ENCODE peak calls at places on chromosome 12, in four cellular contexts. N, A, L and P are unnamed samples.

GRCh38 chr12:15276088-15276698 is 46.1 kb upstream of the PTPRO start:
- DNase-seq in L (peak; percentile 52), N (peak; percentile 10), A (peak; percentile 48), P (no peak)

GRCh38 chr12:124379938-124380754 is 85.3 kb downstream of the RFLNA start:
- DNase-seq in A (peak; percentile 52), L (peak; percentile 93), N (peak; percentile 90), P (no peak)

GRCh38 chr12:109999983-110000505 is 814 bp downstream of the ANKRD13A start:
- DNase-seq in L (peak; percentile 43), A (peak; percentile 48), N (peak; percentile 45), P (no peak)

GRCh38 chr12:43723134-43723533 is 35.5 kb downstream of the PUS7L start:
- DNase-seq in L (no peak), A (no peak), N (no peak), P (no peak)

GRCh38 chr12:51826881-51827280 is 21.6 kb downstream of the FIGNL2 start:
- DNase-seq in N (no peak), A (no peak), L (no peak), P (no peak)

GRCh38 chr12:71071466-71072097 is 86.2 kb downstream of the TSPAN8 start:
- DNase-seq in L (no peak), A (no peak), N (peak; percentile 4), P (no peak)

GRCh38 chr12:131917139-131917710 is 11.9 kb upstream of the PUS1 start:
- DNase-seq in L (no peak), N (no peak), A (no peak), P (no peak)

GRCh38 chr12:37545759-37546158 is 770.8 kb upstream of the ALG10B start:
- DNase-seq in N (no peak), L (no peak), A (no peak), P (no peak)

GRCh38 chr12:4595881-4596280 is 33.9 kb downstream of the DYRK4 start:
- DNase-seq in N (no peak), L (no peak), A (no peak), P (no peak)

GRCh38 chr12:48788522-48788851 is 402 bp downstream of the ADCY6 start:
- DNase-seq in L (peak; percentile 12), N (no peak), A (no peak), P (no peak)

GRCh38 chr12:52080403-52081201 is 1.1 kb downstream of the SMIM41 start:
- DNase-seq in A (no peak), L (no peak), N (no peak), P (no peak)

GRCh38 chr12:124472690-124473279 is 94.6 kb downstream of the NCOR2 start:
- DNase-seq in N (no peak), A (no peak), L (no peak), P (no peak)

GRCh38 chr12:44021471-44021971 is 185.6 kb downstream of the TMEM117 start:
- DNase-seq in N (no peak), A (no peak), L (no peak), P (no peak)

GRCh38 chr12:4386756-4387155 is 7.2 kb upstream of the FGF23 start:
- DNase-seq in A (no peak), L (no peak), N (no peak), P (no peak)

GRCh38 chr12:7076493-7076892 is 15.8 kb downstream of the C1R start:
- DNase-seq in N (no peak), L (no peak), A (no peak), P (no peak)

GRCh38 chr12:89988156-89988555 is 279.5 kb upstream of the ATP2B1 start:
- DNase-seq in A (no peak), L (no peak), N (no peak), P (no peak)

GRCh38 chr12:19988457-19988856 is 379.9 kb upstream of the PDE3A start:
- DNase-seq in L (peak; percentile 55), A (no peak), N (peak; percentile 44), P (no peak)

GRCh38 chr12:8508224-8508623 is 5.1 kb upstream of the CLEC4D start:
- DNase-seq in N (no peak), L (no peak), A (no peak), P (no peak)

GRCh38 chr12:77845831-77846230 is 15.1 kb downstream of the NAV3 start:
- DNase-seq in L (peak; percentile 85), N (peak; percentile 82), A (peak; percentile 59), P (no peak)

GRCh38 chr12:74980510-74980909 is 229.1 kb downstream of the KCNC2 start:
- DNase-seq in N (no peak), L (no peak), A (no peak), P (no peak)

GRCh38 chr12:15979096-15980091 is 68.3 kb downstream of the DERA start:
- DNase-seq in L (peak; percentile 24), A (peak; percentile 37), N (peak; percentile 98), P (no peak)

GRCh38 chr12:116591608-116592115 is 32.5 kb downstream of the MAP1LC3B2 start:
- DNase-seq in N (peak; percentile 35), A (no peak), L (no peak), P (no peak)

GRCh38 chr12:116687888-116688287 is 50.0 kb downstream of the SPRING1 start:
- DNase-seq in A (no peak), L (peak; percentile 28), N (no peak), P (no peak)

DNA sequence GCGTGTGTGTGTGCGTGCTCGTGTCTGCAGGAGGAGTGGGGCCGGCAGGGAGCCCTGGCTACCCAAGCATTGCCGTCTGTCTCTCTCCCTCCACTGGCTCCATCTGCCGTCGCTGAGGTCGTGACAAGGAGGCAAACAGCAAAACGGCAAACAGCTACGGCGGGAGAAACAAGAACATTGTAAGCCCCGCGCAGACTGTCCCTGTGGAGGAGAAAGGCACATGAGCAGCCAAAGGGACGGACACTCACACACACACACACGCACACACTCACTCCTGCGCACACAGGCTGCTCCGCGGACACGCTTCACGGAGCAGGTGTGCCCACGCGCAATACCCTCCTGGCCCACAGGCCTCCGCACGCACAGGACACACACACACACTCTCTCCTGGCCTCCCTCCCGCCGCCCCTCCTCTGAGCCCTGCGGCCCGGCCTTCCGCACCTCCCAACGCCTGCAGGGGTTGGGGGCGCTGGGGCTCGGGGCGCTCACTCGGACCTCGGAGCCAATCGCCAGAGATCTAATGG is 905 bp downstream of the CISTR start:
- DNase-seq in N (peak; percentile 16), L (no peak), A (no peak), P (no peak)
- TF ChIP-seq EZH2 in N (no peak), L (peak; percentile 77), A (peak; percentile 48), P (no peak)

DNA sequence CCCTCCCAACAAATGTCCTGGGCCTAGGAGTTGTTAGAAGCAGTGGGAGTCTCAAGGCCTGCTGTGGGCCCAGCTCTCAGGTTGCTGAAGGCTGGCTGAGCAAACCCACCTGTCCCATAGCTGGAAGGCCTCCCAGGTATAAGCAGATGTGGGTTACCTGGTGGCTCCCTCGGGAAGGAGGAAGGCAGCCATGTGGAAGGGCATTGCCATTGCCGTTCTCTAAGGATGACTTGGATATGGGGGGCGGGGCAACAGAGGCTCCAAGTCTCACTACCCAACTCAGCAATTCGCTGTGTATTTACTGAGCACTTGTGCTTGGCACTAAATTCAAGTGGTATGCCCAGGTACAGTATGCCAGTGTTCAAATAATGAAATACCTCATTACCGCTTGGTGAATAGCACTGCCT is 23.4 kb downstream of the HSPB8 start:
- DNase-seq in A (no peak), N (no peak), L (no peak), P (no peak)
- H3K4me1 ChIP-seq in A (no peaks in the 10 kb centered on the region), N (no peaks in the 10 kb centered on the region), L (no peaks in the 10 kb centered on the region), P (no peaks in the 10 kb centered on the region)

DNA sequence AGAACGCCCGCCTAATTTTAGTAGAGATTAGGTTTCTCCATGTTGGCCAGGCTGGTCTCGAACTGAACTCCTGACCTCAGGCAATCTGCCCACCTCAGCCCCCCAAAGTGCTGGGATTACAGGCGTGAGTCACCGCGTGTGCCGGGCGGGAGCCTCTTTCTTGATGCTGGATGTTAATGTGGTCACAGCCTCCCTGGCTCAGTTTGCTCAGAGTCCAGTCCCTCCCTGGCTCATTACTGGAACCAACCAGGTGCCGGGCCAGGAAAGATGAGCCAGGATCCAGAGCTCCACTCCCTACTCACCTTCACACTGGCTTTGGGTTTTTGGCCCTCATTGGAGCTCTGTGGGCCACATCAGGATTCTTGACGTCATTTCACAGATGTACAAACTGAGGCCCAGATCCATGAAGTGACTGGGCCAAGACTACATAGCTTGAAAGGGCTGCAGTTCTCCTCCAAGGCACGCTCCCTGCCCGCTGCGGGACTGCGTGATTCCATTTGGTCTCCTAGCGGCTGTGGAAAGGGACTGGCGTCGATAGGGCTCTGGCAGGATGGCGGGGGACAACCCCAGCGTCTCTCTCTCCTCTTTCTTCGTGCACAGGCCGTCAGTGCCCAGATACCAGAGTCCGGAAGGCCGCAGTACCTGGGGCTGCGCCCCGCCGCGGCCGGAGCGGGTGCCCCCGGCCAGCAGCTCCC is 5.1 kb upstream of the SHMT2 start:
- DNase-seq in L (no peak), N (no peak), A (no peak), P (no peak)
- TF ChIP-seq EZH2 in L (no peak), N (peak; percentile 30), A (no peak), P (no peak)

DNA sequence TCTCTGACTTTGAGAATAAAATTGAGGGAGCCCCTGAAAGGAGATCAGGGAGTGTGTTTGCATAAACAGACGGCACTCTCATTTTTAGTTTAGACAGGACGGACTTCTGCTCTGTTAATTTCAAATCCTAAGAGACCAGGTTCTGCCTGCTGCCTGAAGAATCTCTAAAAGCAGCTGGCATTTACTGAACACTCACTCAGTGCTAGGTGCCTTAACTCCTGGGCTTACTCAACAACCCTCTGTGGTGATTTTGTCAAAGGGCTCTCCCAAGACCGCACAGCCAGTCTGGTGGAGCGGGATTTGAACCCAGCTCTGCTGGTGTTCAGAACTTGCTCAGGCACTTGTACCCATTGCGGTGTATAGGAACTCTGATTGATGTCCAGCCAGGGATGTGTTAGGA is 2.2 kb downstream of the ORAI1 start:
- DNase-seq in A (no peak), L (no peak), N (no peak), P (no peak)
- H3K4me1 ChIP-seq in A (peaks cover 21% of the 10 kb centered on the region), L (peaks cover 50% of the 10 kb centered on the region), N (peaks cover 24% of the 10 kb centered on the region), P (peaks cover 46% of the 10 kb centered on the region)

DNA sequence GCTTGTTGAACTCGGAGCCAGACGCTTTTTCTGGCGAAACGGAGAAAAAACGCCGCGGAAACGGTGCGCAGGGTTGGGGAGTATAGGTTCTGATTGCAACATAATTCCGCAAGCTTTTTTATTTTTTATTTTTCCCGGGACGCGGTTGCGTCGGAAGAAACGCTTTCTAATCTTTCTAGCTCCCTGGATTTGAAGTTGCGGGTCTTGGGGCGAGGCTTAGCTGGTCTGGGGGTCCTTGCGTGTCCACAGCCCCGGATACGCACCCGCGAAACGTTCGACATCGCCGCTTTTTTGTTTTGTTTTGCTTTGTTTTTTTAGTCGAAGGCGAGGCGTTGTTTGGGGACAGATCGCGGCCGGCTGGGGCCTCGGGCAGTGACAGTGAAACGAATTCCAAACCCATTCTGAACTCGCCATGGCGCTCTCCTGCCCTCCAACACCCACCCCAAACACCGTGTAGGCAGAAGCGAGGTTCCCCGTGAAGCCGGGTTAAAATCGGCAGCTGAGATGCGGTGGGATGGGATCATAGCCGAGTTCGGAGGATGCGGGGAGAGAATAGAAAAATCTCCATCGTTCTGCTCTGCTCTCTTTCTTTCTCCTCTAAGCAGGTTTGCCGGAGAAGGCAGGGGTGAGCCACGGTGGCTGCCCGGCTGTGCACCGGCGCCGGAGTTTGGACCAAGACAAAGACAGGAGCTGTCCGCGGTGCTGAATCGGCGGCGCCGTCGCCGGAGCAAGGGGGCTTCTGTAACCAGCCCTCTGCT is 8.1 kb upstream of the LHX5 start:
- DNase-seq in N (peak; percentile 15), A (no peak), L (peak; percentile 28), P (no peak)
- TF ChIP-seq EZH2 in N (peak; percentile 76), A (peak; percentile 97), L (peak; percentile 92), P (peak; percentile 94)

GRCh38 chr12:2152134-2152533 is 99.3 kb downstream of the CACNA1C start:
- DNase-seq in A (no peak), L (no peak), N (no peak), P (no peak)
- H3K4me1 ChIP-seq in A (no peaks in the 10 kb centered on the region), L (no peaks in the 10 kb centered on the region), N (peaks cover 14% of the 10 kb centered on the region), P (no peaks in the 10 kb centered on the region)

GRCh38 chr12:31118831-31119530 is 45.3 kb downstream of the DDX11 start:
- DNase-seq in L (no peak), N (no peak), A (no peak), P (no peak)
- TF ChIP-seq EZH2 in L (peak; percentile 27), N (peak; percentile 44), A (peak; percentile 84), P (peak; percentile 71)

GRCh38 chr12:105335856-105336255 is 5.4 kb downstream of the C12orf75 start:
- DNase-seq in N (no peak), A (no peak), L (no peak), P (no peak)
- H3K4me1 ChIP-seq in N (peaks cover 42% of the 10 kb centered on the region), A (peaks cover 32% of the 10 kb centered on the region), L (peaks cover 14% of the 10 kb centered on the region), P (peaks cover 30% of the 10 kb centered on the region)